ENCODE peak calls at places on chromosomes 4 and X, in seven cellular contexts. One of them, this sample, is unnamed.

GRCh38 chr4:88792268-88792781 is 94.7 kb upstream of the NAP1L5 start:
- DNase-seq in RPMI8226: no peak
- DNase-seq in ascending aorta: no peak
- DNase-seq in NCI-H1092: no peak
- DNase-seq in occipital lobe: no peak
- DNase-seq in M059J: peak
- DNase-seq in epithelial cell of esophagus: peak
- DNase-seq in this sample: no peak

GRCh38 chr4:108988514-108989195 is 225.8 kb upstream of the ETNPPL start:
- DNase-seq in RPMI8226: no peak
- DNase-seq in ascending aorta: no peak
- DNase-seq in NCI-H1092: no peak
- DNase-seq in occipital lobe: no peak
- DNase-seq in M059J: no peak
- DNase-seq in epithelial cell of esophagus: no peak
- DNase-seq in this sample: no peak

GRCh38 chrX:10110984-10111363 is 45.8 kb upstream of the CLCN4 start:
- DNase-seq in RPMI8226: peak
- DNase-seq in ascending aorta: no peak
- DNase-seq in NCI-H1092: no peak
- DNase-seq in occipital lobe: peak
- DNase-seq in M059J: no peak
- DNase-seq in epithelial cell of esophagus: no peak
- DNase-seq in this sample: no peak

GRCh38 chr4:141352775-141353544 is 132.3 kb downstream of the ZNF330 start:
- DNase-seq in RPMI8226: no peak
- DNase-seq in ascending aorta: no peak
- DNase-seq in NCI-H1092: no peak
- DNase-seq in occipital lobe: no peak
- DNase-seq in M059J: peak
- DNase-seq in epithelial cell of esophagus: peak
- DNase-seq in this sample: peak

GRCh38 chrX:153871946-153872878 is 13.8 kb downstream of the L1CAM start:
- DNase-seq in RPMI8226: no peak
- DNase-seq in ascending aorta: no peak
- DNase-seq in NCI-H1092: no peak
- DNase-seq in occipital lobe: no peak
- DNase-seq in M059J: no peak
- DNase-seq in epithelial cell of esophagus: no peak
- DNase-seq in this sample: no peak

GRCh38 chrX:74449322-74449936 is 28.1 kb downstream of the SLC16A2 start:
- DNase-seq in RPMI8226: peak
- DNase-seq in ascending aorta: no peak
- DNase-seq in NCI-H1092: no peak
- DNase-seq in occipital lobe: no peak
- DNase-seq in M059J: peak
- DNase-seq in epithelial cell of esophagus: peak
- DNase-seq in this sample: no peak

GRCh38 chrX:17655232-17656034 is 81.9 kb upstream of the SCML1 start:
- DNase-seq in RPMI8226: no peak
- DNase-seq in ascending aorta: no peak
- DNase-seq in NCI-H1092: no peak
- DNase-seq in occipital lobe: peak
- DNase-seq in M059J: no peak
- DNase-seq in epithelial cell of esophagus: peak
- DNase-seq in this sample: no peak

GRCh38 chrX:129925305-129926092 is 19.5 kb downstream of the UTP14A start:
- DNase-seq in RPMI8226: peak
- DNase-seq in ascending aorta: peak
- DNase-seq in NCI-H1092: peak
- DNase-seq in occipital lobe: peak
- DNase-seq in M059J: peak
- DNase-seq in epithelial cell of esophagus: peak
- DNase-seq in this sample: peak

GRCh38 chr4:41757521-41758156 is 9.1 kb upstream of the PHOX2B start:
- DNase-seq in RPMI8226: no peak
- DNase-seq in ascending aorta: no peak
- DNase-seq in NCI-H1092: no peak
- DNase-seq in occipital lobe: no peak
- DNase-seq in M059J: peak
- DNase-seq in epithelial cell of esophagus: peak
- DNase-seq in this sample: no peak

GRCh38 chr4:170005472-170005871 is 20.7 kb downstream of the MFAP3L start:
- DNase-seq in RPMI8226: no peak
- DNase-seq in ascending aorta: peak
- DNase-seq in NCI-H1092: peak
- DNase-seq in occipital lobe: no peak
- DNase-seq in M059J: peak
- DNase-seq in epithelial cell of esophagus: no peak
- DNase-seq in this sample: no peak

GRCh38 chr4:15936495-15936894 is 2.0 kb downstream of the FGFBP1 start:
- DNase-seq in RPMI8226: no peak
- DNase-seq in ascending aorta: no peak
- DNase-seq in NCI-H1092: no peak
- DNase-seq in occipital lobe: no peak
- DNase-seq in M059J: no peak
- DNase-seq in epithelial cell of esophagus: peak
- DNase-seq in this sample: no peak

GRCh38 chr4:7956306-7957112 is 16.8 kb upstream of the AFAP1 start:
- DNase-seq in RPMI8226: no peak
- DNase-seq in ascending aorta: no peak
- DNase-seq in NCI-H1092: no peak
- DNase-seq in occipital lobe: no peak
- DNase-seq in M059J: peak
- DNase-seq in epithelial cell of esophagus: peak
- DNase-seq in this sample: no peak

GRCh38 chr4:56752985-56753384 is 68.5 kb downstream of the SPINK2 start:
- DNase-seq in RPMI8226: no peak
- DNase-seq in ascending aorta: no peak
- DNase-seq in NCI-H1092: no peak
- DNase-seq in occipital lobe: no peak
- DNase-seq in M059J: no peak
- DNase-seq in epithelial cell of esophagus: peak
- DNase-seq in this sample: no peak

GRCh38 chrX:153909024-153909979 is 4.8 kb downstream of the AVPR2 start:
- DNase-seq in RPMI8226: no peak
- DNase-seq in ascending aorta: no peak
- DNase-seq in NCI-H1092: no peak
- DNase-seq in occipital lobe: no peak
- DNase-seq in M059J: peak
- DNase-seq in epithelial cell of esophagus: no peak
- DNase-seq in this sample: no peak

GRCh38 chrX:18995216-18995615 is 11.3 kb upstream of the PHKA2 start:
- DNase-seq in RPMI8226: no peak
- DNase-seq in ascending aorta: no peak
- DNase-seq in NCI-H1092: no peak
- DNase-seq in occipital lobe: no peak
- DNase-seq in M059J: peak
- DNase-seq in epithelial cell of esophagus: peak
- DNase-seq in this sample: no peak

GRCh38 chrX:48035891-48036290 is 29.1 kb downstream of the SPACA5 start:
- DNase-seq in RPMI8226: no peak
- DNase-seq in ascending aorta: no peak
- DNase-seq in NCI-H1092: no peak
- DNase-seq in occipital lobe: no peak
- DNase-seq in M059J: no peak
- DNase-seq in epithelial cell of esophagus: no peak
- DNase-seq in this sample: no peak

GRCh38 chr4:3297066-3297859 is 4.4 kb downstream of the RGS12 start:
- DNase-seq in RPMI8226: no peak
- DNase-seq in ascending aorta: no peak
- DNase-seq in NCI-H1092: no peak
- DNase-seq in occipital lobe: no peak
- DNase-seq in M059J: no peak
- DNase-seq in epithelial cell of esophagus: no peak
- DNase-seq in this sample: no peak

GRCh38 chrX:134747006-134747405 is 88.7 kb upstream of the PLAC1 start:
- DNase-seq in RPMI8226: no peak
- DNase-seq in ascending aorta: no peak
- DNase-seq in NCI-H1092: no peak
- DNase-seq in occipital lobe: no peak
- DNase-seq in M059J: no peak
- DNase-seq in epithelial cell of esophagus: no peak
- DNase-seq in this sample: no peak

GRCh38 chr4:69594382-69594781 is 45.1 kb downstream of the UGT2A2 start:
- DNase-seq in RPMI8226: no peak
- DNase-seq in ascending aorta: no peak
- DNase-seq in NCI-H1092: no peak
- DNase-seq in occipital lobe: no peak
- DNase-seq in M059J: no peak
- DNase-seq in epithelial cell of esophagus: no peak
- DNase-seq in this sample: peak

GRCh38 chr4:21790437-21791029 is 158.0 kb downstream of the KCNIP4 start:
- DNase-seq in RPMI8226: peak
- DNase-seq in ascending aorta: no peak
- DNase-seq in NCI-H1092: no peak
- DNase-seq in occipital lobe: no peak
- DNase-seq in M059J: peak
- DNase-seq in epithelial cell of esophagus: peak
- DNase-seq in this sample: no peak

GRCh38 chrX:33808636-33809035 is 323.5 kb downstream of the FAM47A start:
- DNase-seq in RPMI8226: no peak
- DNase-seq in ascending aorta: no peak
- DNase-seq in NCI-H1092: no peak
- DNase-seq in occipital lobe: no peak
- DNase-seq in M059J: no peak
- DNase-seq in epithelial cell of esophagus: no peak
- DNase-seq in this sample: no peak

GRCh38 chr4:27176400-27176799 is 315.8 kb downstream of the STIM2 start:
- DNase-seq in RPMI8226: peak
- DNase-seq in ascending aorta: peak
- DNase-seq in NCI-H1092: peak
- DNase-seq in occipital lobe: no peak
- DNase-seq in M059J: peak
- DNase-seq in epithelial cell of esophagus: peak
- DNase-seq in this sample: peak

GRCh38 chrX:104318330-104319009 is 63.7 kb upstream of the ESX1 start:
- DNase-seq in RPMI8226: no peak
- DNase-seq in ascending aorta: no peak
- DNase-seq in NCI-H1092: no peak
- DNase-seq in occipital lobe: no peak
- DNase-seq in M059J: peak
- DNase-seq in epithelial cell of esophagus: peak
- DNase-seq in this sample: no peak

GRCh38 chr4:156870861-156871260 is 100.7 kb downstream of the PDGFC start:
- DNase-seq in RPMI8226: no peak
- DNase-seq in ascending aorta: no peak
- DNase-seq in NCI-H1092: no peak
- DNase-seq in occipital lobe: no peak
- DNase-seq in M059J: no peak
- DNase-seq in epithelial cell of esophagus: no peak
- DNase-seq in this sample: no peak

GRCh38 chr4:74671074-74671698 is 123.1 kb downstream of the BTC start:
- DNase-seq in RPMI8226: peak
- DNase-seq in ascending aorta: no peak
- DNase-seq in NCI-H1092: no peak
- DNase-seq in occipital lobe: no peak
- DNase-seq in M059J: peak
- DNase-seq in epithelial cell of esophagus: peak
- DNase-seq in this sample: peak

GRCh38 chr4:147741190-147741788 is 9.4 kb downstream of the ARHGAP10 start:
- DNase-seq in RPMI8226: no peak
- DNase-seq in ascending aorta: no peak
- DNase-seq in NCI-H1092: no peak
- DNase-seq in occipital lobe: no peak
- DNase-seq in M059J: peak
- DNase-seq in epithelial cell of esophagus: peak
- DNase-seq in this sample: no peak